ENCODE peak calls at places on chromosomes 16 and 17, in ten cellular contexts. One of them, this sample, is unnamed.

GRCh38 chr16:65681406-65681805 is 559.5 kb upstream of the CDH11 start:
- DNase-seq in NCI-H460: no peak
- DNase-seq in T-helper 1 cell: no peak
- DNase-seq in astrocyte of the spinal cord: no peak
- DNase-seq in GM13977: no peak
- DNase-seq in AML-193: no peak
- DNase-seq in EL: no peak
- DNase-seq in HTR-8/SVneo: no peak
- DNase-seq in KBM-7: no peak
- DNase-seq in hepatic stellate cell: no peak
- DNase-seq in this sample: no peak

GRCh38 chr17:17313350-17313991 is 10.3 kb downstream of the NT5M start:
- DNase-seq in AML-193: peak
- DNase-seq in EL: peak
- DNase-seq in KBM-7: peak
- DNase-seq in GM13977: peak
- DNase-seq in T-helper 1 cell: peak
- DNase-seq in NCI-H460: no peak
- DNase-seq in hepatic stellate cell: no peak
- DNase-seq in HTR-8/SVneo: peak
- DNase-seq in astrocyte of the spinal cord: no peak
- DNase-seq in this sample: no peak

GRCh38 chr17:29007456-29008455 is 1.9 kb upstream of the SEZ6 start:
- DNase-seq in EL: peak
- DNase-seq in T-helper 1 cell: no peak
- DNase-seq in HTR-8/SVneo: peak
- DNase-seq in hepatic stellate cell: peak
- DNase-seq in GM13977: no peak
- DNase-seq in astrocyte of the spinal cord: no peak
- DNase-seq in AML-193: no peak
- DNase-seq in KBM-7: no peak
- DNase-seq in NCI-H460: peak
- DNase-seq in this sample: peak

GRCh38 chr16:68910051-68910450 is 66.7 kb downstream of the TANGO6 start:
- DNase-seq in T-helper 1 cell: no peak
- DNase-seq in GM13977: no peak
- DNase-seq in NCI-H460: no peak
- DNase-seq in astrocyte of the spinal cord: no peak
- DNase-seq in hepatic stellate cell: no peak
- DNase-seq in AML-193: no peak
- DNase-seq in HTR-8/SVneo: no peak
- DNase-seq in EL: no peak
- DNase-seq in KBM-7: no peak
- DNase-seq in this sample: peak

GRCh38 chr17:79789943-79790804 is 6.7 kb downstream of the CBX8 start:
- DNase-seq in KBM-7: peak
- DNase-seq in NCI-H460: no peak
- DNase-seq in hepatic stellate cell: peak
- DNase-seq in T-helper 1 cell: no peak
- DNase-seq in GM13977: peak
- DNase-seq in astrocyte of the spinal cord: no peak
- DNase-seq in HTR-8/SVneo: peak
- DNase-seq in EL: peak
- DNase-seq in AML-193: no peak
- DNase-seq in this sample: no peak

GRCh38 chr16:27367463-27368357 is 34.3 kb upstream of the IL21R start:
- DNase-seq in HTR-8/SVneo: peak
- DNase-seq in KBM-7: peak
- DNase-seq in EL: peak
- DNase-seq in astrocyte of the spinal cord: peak
- DNase-seq in T-helper 1 cell: peak
- DNase-seq in NCI-H460: peak
- DNase-seq in hepatic stellate cell: peak
- DNase-seq in GM13977: peak
- DNase-seq in AML-193: peak
- DNase-seq in this sample: peak

GRCh38 chr17:19024101-19025078 is 19.8 kb upstream of the FAM83G start:
- DNase-seq in AML-193: no peak
- DNase-seq in HTR-8/SVneo: no peak
- DNase-seq in NCI-H460: no peak
- DNase-seq in GM13977: no peak
- DNase-seq in hepatic stellate cell: no peak
- DNase-seq in astrocyte of the spinal cord: no peak
- DNase-seq in KBM-7: no peak
- DNase-seq in EL: peak
- DNase-seq in T-helper 1 cell: no peak
- DNase-seq in this sample: no peak

GRCh38 chr16:4059969-4060368 is 56.3 kb downstream of the ADCY9 start:
- DNase-seq in EL: peak
- DNase-seq in GM13977: no peak
- DNase-seq in astrocyte of the spinal cord: no peak
- DNase-seq in HTR-8/SVneo: no peak
- DNase-seq in NCI-H460: no peak
- DNase-seq in T-helper 1 cell: no peak
- DNase-seq in KBM-7: no peak
- DNase-seq in hepatic stellate cell: no peak
- DNase-seq in AML-193: no peak
- DNase-seq in this sample: no peak

GRCh38 chr17:59365383-59365981 is 34.0 kb downstream of the YPEL2 start:
- DNase-seq in EL: no peak
- DNase-seq in T-helper 1 cell: no peak
- DNase-seq in GM13977: no peak
- DNase-seq in HTR-8/SVneo: no peak
- DNase-seq in astrocyte of the spinal cord: no peak
- DNase-seq in AML-193: no peak
- DNase-seq in NCI-H460: no peak
- DNase-seq in hepatic stellate cell: no peak
- DNase-seq in KBM-7: peak
- DNase-seq in this sample: no peak

GRCh38 chr16:75379911-75380847 is 53.1 kb downstream of the CFDP1 start:
- DNase-seq in HTR-8/SVneo: no peak
- DNase-seq in AML-193: peak
- DNase-seq in T-helper 1 cell: peak
- DNase-seq in GM13977: peak
- DNase-seq in EL: no peak
- DNase-seq in astrocyte of the spinal cord: no peak
- DNase-seq in hepatic stellate cell: no peak
- DNase-seq in KBM-7: peak
- DNase-seq in NCI-H460: no peak
- DNase-seq in this sample: peak

GRCh38 chr17:49180998-49181635 is 29.3 kb downstream of the GNGT2 start:
- DNase-seq in hepatic stellate cell: no peak
- DNase-seq in GM13977: no peak
- DNase-seq in T-helper 1 cell: no peak
- DNase-seq in HTR-8/SVneo: no peak
- DNase-seq in KBM-7: peak
- DNase-seq in EL: no peak
- DNase-seq in NCI-H460: no peak
- DNase-seq in astrocyte of the spinal cord: no peak
- DNase-seq in AML-193: no peak
- DNase-seq in this sample: no peak

GRCh38 chr17:41212524-41213169 is 13.8 kb upstream of the KRTAP9-2 start:
- DNase-seq in T-helper 1 cell: no peak
- DNase-seq in GM13977: no peak
- DNase-seq in NCI-H460: no peak
- DNase-seq in KBM-7: no peak
- DNase-seq in EL: no peak
- DNase-seq in HTR-8/SVneo: no peak
- DNase-seq in hepatic stellate cell: no peak
- DNase-seq in astrocyte of the spinal cord: no peak
- DNase-seq in AML-193: no peak
- DNase-seq in this sample: peak

GRCh38 chr17:18248300-18248731 is 10.2 kb downstream of the FLII start:
- DNase-seq in EL: peak
- DNase-seq in AML-193: peak
- DNase-seq in KBM-7: peak
- DNase-seq in hepatic stellate cell: peak
- DNase-seq in NCI-H460: peak
- DNase-seq in astrocyte of the spinal cord: peak
- DNase-seq in GM13977: peak
- DNase-seq in HTR-8/SVneo: peak
- DNase-seq in T-helper 1 cell: peak
- DNase-seq in this sample: peak

GRCh38 chr17:46895171-46895570 is 27.8 kb upstream of the GOSR2 start:
- DNase-seq in HTR-8/SVneo: no peak
- DNase-seq in KBM-7: peak
- DNase-seq in NCI-H460: no peak
- DNase-seq in AML-193: no peak
- DNase-seq in EL: no peak
- DNase-seq in astrocyte of the spinal cord: no peak
- DNase-seq in hepatic stellate cell: no peak
- DNase-seq in GM13977: no peak
- DNase-seq in T-helper 1 cell: no peak
- DNase-seq in this sample: no peak

GRCh38 chr17:80922580-80923160 is 69.0 kb upstream of the CHMP6 start:
- DNase-seq in NCI-H460: no peak
- DNase-seq in T-helper 1 cell: no peak
- DNase-seq in AML-193: no peak
- DNase-seq in HTR-8/SVneo: no peak
- DNase-seq in EL: no peak
- DNase-seq in astrocyte of the spinal cord: no peak
- DNase-seq in GM13977: no peak
- DNase-seq in KBM-7: no peak
- DNase-seq in hepatic stellate cell: no peak
- DNase-seq in this sample: no peak

GRCh38 chr16:89319883-89320716 is 102.6 kb downstream of the ZNF778 start:
- DNase-seq in T-helper 1 cell: no peak
- DNase-seq in astrocyte of the spinal cord: peak
- DNase-seq in KBM-7: peak
- DNase-seq in GM13977: peak
- DNase-seq in hepatic stellate cell: peak
- DNase-seq in EL: peak
- DNase-seq in NCI-H460: peak
- DNase-seq in AML-193: peak
- DNase-seq in HTR-8/SVneo: peak
- DNase-seq in this sample: peak

GRCh38 chr17:29041091-29041490 is 1.9 kb upstream of the PIPOX start:
- DNase-seq in astrocyte of the spinal cord: no peak
- DNase-seq in AML-193: no peak
- DNase-seq in GM13977: no peak
- DNase-seq in NCI-H460: no peak
- DNase-seq in EL: no peak
- DNase-seq in HTR-8/SVneo: no peak
- DNase-seq in hepatic stellate cell: no peak
- DNase-seq in T-helper 1 cell: no peak
- DNase-seq in KBM-7: no peak
- DNase-seq in this sample: no peak

GRCh38 chr17:17840751-17841591 is 4.2 kb upstream of the SREBF1 start:
- DNase-seq in NCI-H460: no peak
- DNase-seq in astrocyte of the spinal cord: peak
- DNase-seq in EL: peak
- DNase-seq in KBM-7: no peak
- DNase-seq in AML-193: no peak
- DNase-seq in T-helper 1 cell: no peak
- DNase-seq in hepatic stellate cell: no peak
- DNase-seq in HTR-8/SVneo: no peak
- DNase-seq in GM13977: no peak
- DNase-seq in this sample: peak

GRCh38 chr17:75250009-75250471 is 11.4 kb downstream of the GGA3 start:
- DNase-seq in T-helper 1 cell: peak
- DNase-seq in GM13977: peak
- DNase-seq in AML-193: no peak
- DNase-seq in HTR-8/SVneo: no peak
- DNase-seq in EL: no peak
- DNase-seq in hepatic stellate cell: peak
- DNase-seq in NCI-H460: no peak
- DNase-seq in astrocyte of the spinal cord: peak
- DNase-seq in KBM-7: no peak
- DNase-seq in this sample: peak

GRCh38 chr17:5468075-5468473 is 708 bp downstream of the DHX33 start:
- DNase-seq in AML-193: no peak
- DNase-seq in T-helper 1 cell: no peak
- DNase-seq in EL: no peak
- DNase-seq in astrocyte of the spinal cord: peak
- DNase-seq in KBM-7: peak
- DNase-seq in GM13977: peak
- DNase-seq in hepatic stellate cell: no peak
- DNase-seq in NCI-H460: no peak
- DNase-seq in HTR-8/SVneo: peak
- DNase-seq in this sample: no peak

GRCh38 chr17:73465851-73466250 is 154.1 kb upstream of the CDC42EP4 start:
- DNase-seq in AML-193: no peak
- DNase-seq in KBM-7: no peak
- DNase-seq in astrocyte of the spinal cord: no peak
- DNase-seq in hepatic stellate cell: no peak
- DNase-seq in T-helper 1 cell: no peak
- DNase-seq in NCI-H460: no peak
- DNase-seq in HTR-8/SVneo: no peak
- DNase-seq in EL: no peak
- DNase-seq in GM13977: no peak
- DNase-seq in this sample: no peak

GRCh38 chr17:1467898-1468492 is 12.0 kb upstream of the CRK start:
- DNase-seq in hepatic stellate cell: no peak
- DNase-seq in GM13977: no peak
- DNase-seq in KBM-7: no peak
- DNase-seq in NCI-H460: no peak
- DNase-seq in HTR-8/SVneo: no peak
- DNase-seq in astrocyte of the spinal cord: no peak
- DNase-seq in T-helper 1 cell: no peak
- DNase-seq in EL: no peak
- DNase-seq in AML-193: no peak
- DNase-seq in this sample: no peak

GRCh38 chr17:79223471-79223870 is 148.8 kb downstream of the ENGASE start:
- DNase-seq in HTR-8/SVneo: no peak
- DNase-seq in NCI-H460: no peak
- DNase-seq in astrocyte of the spinal cord: no peak
- DNase-seq in T-helper 1 cell: no peak
- DNase-seq in GM13977: no peak
- DNase-seq in AML-193: no peak
- DNase-seq in hepatic stellate cell: no peak
- DNase-seq in EL: no peak
- DNase-seq in KBM-7: no peak
- DNase-seq in this sample: peak

GRCh38 chr17:8606415-8606814 is 24.1 kb downstream of the MYH10 start:
- DNase-seq in astrocyte of the spinal cord: peak
- DNase-seq in HTR-8/SVneo: no peak
- DNase-seq in EL: no peak
- DNase-seq in AML-193: no peak
- DNase-seq in NCI-H460: no peak
- DNase-seq in T-helper 1 cell: no peak
- DNase-seq in KBM-7: no peak
- DNase-seq in hepatic stellate cell: no peak
- DNase-seq in GM13977: no peak
- DNase-seq in this sample: no peak

GRCh38 chr16:49203361-49203760 is 78.3 kb downstream of the CBLN1 start:
- DNase-seq in AML-193: no peak
- DNase-seq in KBM-7: no peak
- DNase-seq in astrocyte of the spinal cord: no peak
- DNase-seq in NCI-H460: no peak
- DNase-seq in HTR-8/SVneo: no peak
- DNase-seq in EL: no peak
- DNase-seq in GM13977: no peak
- DNase-seq in T-helper 1 cell: no peak
- DNase-seq in hepatic stellate cell: no peak
- DNase-seq in this sample: no peak

GRCh38 chr17:67157732-67158639 is 87.0 kb downstream of the HELZ start:
- DNase-seq in hepatic stellate cell: peak
- DNase-seq in GM13977: peak
- DNase-seq in AML-193: peak
- DNase-seq in KBM-7: peak
- DNase-seq in NCI-H460: peak
- DNase-seq in astrocyte of the spinal cord: peak
- DNase-seq in HTR-8/SVneo: peak
- DNase-seq in EL: peak
- DNase-seq in T-helper 1 cell: no peak
- DNase-seq in this sample: peak

GRCh38 chr16:47851026-47851610 is 304.7 kb downstream of the ABCC12 start:
- DNase-seq in astrocyte of the spinal cord: no peak
- DNase-seq in hepatic stellate cell: no peak
- DNase-seq in KBM-7: no peak
- DNase-seq in GM13977: no peak
- DNase-seq in NCI-H460: no peak
- DNase-seq in HTR-8/SVneo: no peak
- DNase-seq in EL: peak
- DNase-seq in AML-193: no peak
- DNase-seq in T-helper 1 cell: no peak
- DNase-seq in this sample: no peak

GRCh38 chr17:945672-946071 is 33.9 kb downstream of the NXN start:
- DNase-seq in hepatic stellate cell: no peak
- DNase-seq in EL: no peak
- DNase-seq in KBM-7: no peak
- DNase-seq in astrocyte of the spinal cord: no peak
- DNase-seq in GM13977: no peak
- DNase-seq in T-helper 1 cell: no peak
- DNase-seq in AML-193: no peak
- DNase-seq in HTR-8/SVneo: no peak
- DNase-seq in NCI-H460: no peak
- DNase-seq in this sample: peak